ENCODE peak calls at places on chromosomes 16 and 17, in six cellular contexts. Z, B, T, S, A and G are unnamed samples. For H3K4me1, the result is how much of the 10 kb centered on the place peaks cover.

GRCh38 chr17:73151888-73152633 is 12.7 kb upstream of the SSTR2 start:
- DNase-seq in T (no peak), S (no peak), Z (no peak), A (no peak), B (no peak), G (no peak)

GRCh38 chr17:31495049-31495885 is 103.8 kb downstream of the RAB11FIP4 start:
- DNase-seq in Z (no peak), B (no peak), T (no peak), S (no peak), A (peak), G (no peak)

GRCh38 chr17:76383645-76384221 is 676 bp upstream of the SPHK1 start:
- DNase-seq in B (peak), S (peak), Z (peak), T (peak), A (peak), G (peak)

GRCh38 chr16:52553322-52553721 is 6.4 kb upstream of the TOX3 start:
- DNase-seq in B (no peak), A (no peak), T (no peak), Z (no peak), S (no peak), G (no peak)

GRCh38 chr17:68459030-68459376 is 1.7 kb upstream of the WIPI1 start:
- DNase-seq in S (no peak), A (no peak), T (no peak), B (no peak), Z (no peak), G (no peak)

GRCh38 chr16:25092489-25092888 is 19.1 kb upstream of the LCMT1 start:
- DNase-seq in A (no peak), S (no peak), Z (no peak), T (no peak), B (no peak), G (no peak)

GRCh38 chr17:71188811-71189492 is 931.9 kb upstream of the SOX9 start:
- DNase-seq in Z (no peak), S (no peak), B (no peak), T (no peak), A (no peak), G (no peak)

GRCh38 chr16:57544129-57544653 is 1.7 kb downstream of the ADGRG5 start:
- DNase-seq in A (no peak), T (no peak), B (no peak), Z (no peak), S (no peak), G (no peak)

GRCh38 chr16:19282101-19282500 is 3.4 kb upstream of the CLEC19A start:
- DNase-seq in T (no peak), Z (no peak), B (no peak), A (no peak), S (no peak), G (no peak)

GRCh38 chr16:55403464-55403863 is 75.5 kb upstream of the MMP2 start:
- DNase-seq in B (no peak), A (no peak), T (no peak), S (no peak), Z (no peak), G (no peak)

GRCh38 chr17:36667922-36668321 is 66.5 kb downstream of the MRM1 start:
- DNase-seq in B (no peak), S (no peak), Z (no peak), T (no peak), A (no peak), G (no peak)

GRCh38 chr17:32551186-32551955 is 64.6 kb downstream of the CDK5R1 start:
- DNase-seq in B (no peak), T (no peak), A (no peak), Z (no peak), S (no peak), G (no peak)

GRCh38 chr17:34580685-34581445 is 1.5 kb downstream of the TMEM132E start:
- DNase-seq in S (no peak), T (no peak), Z (no peak), A (no peak), B (no peak), G (no peak)

GRCh38 chr16:4384497-4384896 is 12.8 kb downstream of the VASN start:
- DNase-seq in B (no peak), T (no peak), A (no peak), Z (no peak), S (no peak), G (no peak)

GRCh38 chr17:67194134-67194533 is 50.9 kb downstream of the HELZ start:
- DNase-seq in Z (no peak), T (no peak), B (no peak), S (no peak), A (no peak), G (no peak)

GRCh38 chr17:59620518-59621259 is 994 bp downstream of the CLTC start:
- DNase-seq in Z (peak), T (peak), B (peak), A (peak), S (peak), G (peak)

GRCh38 chr16:1103649-1104005 is 7.6 kb upstream of the C1QTNF8 start:
- DNase-seq in Z (no peak), A (no peak), T (no peak), B (no peak), S (no peak), G (no peak)
- H3K4me3 ChIP-seq in Z (no peak), A (no peak), T (no peak), B (no peak), S (no peak), G (no peak)

DNA sequence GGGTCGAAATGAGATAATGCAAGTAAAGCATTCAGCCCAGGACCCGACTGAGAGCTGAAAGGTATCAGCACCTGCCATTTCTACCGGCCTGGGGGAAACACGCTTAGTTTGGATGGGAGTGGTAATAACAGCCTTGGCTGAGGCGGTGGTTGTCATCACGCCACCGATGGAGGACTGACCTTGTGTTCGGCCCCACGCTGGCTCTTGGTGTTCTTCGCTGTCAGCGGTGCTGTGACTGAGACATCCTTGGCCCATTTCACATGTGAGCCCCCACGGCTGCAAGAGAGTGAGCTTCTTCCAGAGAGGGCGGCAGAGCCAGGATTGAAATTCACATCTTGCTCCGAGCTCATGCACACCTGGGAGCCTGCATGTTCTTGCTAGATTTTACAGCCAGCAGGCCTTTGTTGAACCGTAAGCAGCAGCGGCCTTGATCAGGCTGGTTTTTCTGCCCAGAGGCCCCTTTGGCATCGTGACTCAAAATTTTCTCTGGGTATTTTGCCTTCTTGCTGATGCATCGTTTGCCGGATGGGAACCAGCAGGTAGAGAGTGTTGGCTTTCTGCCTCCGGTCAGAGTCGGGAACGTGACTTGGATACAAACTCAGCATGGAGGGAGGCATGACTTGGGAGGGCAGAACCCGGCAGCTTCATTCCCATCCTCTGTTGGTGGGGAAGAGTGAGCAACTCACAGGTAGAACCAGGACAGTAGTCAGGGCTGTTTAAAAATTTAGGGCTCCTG is 341.5 kb downstream of the SNX29 start:
- DNase-seq in Z (no peak), A (no peak), S (no peak), T (no peak), B (no peak), G (peak)
- H3K4me1 ChIP-seq in Z (under half), A (under half), S (under half), T (under half), B (under half), G (under half)

DNA sequence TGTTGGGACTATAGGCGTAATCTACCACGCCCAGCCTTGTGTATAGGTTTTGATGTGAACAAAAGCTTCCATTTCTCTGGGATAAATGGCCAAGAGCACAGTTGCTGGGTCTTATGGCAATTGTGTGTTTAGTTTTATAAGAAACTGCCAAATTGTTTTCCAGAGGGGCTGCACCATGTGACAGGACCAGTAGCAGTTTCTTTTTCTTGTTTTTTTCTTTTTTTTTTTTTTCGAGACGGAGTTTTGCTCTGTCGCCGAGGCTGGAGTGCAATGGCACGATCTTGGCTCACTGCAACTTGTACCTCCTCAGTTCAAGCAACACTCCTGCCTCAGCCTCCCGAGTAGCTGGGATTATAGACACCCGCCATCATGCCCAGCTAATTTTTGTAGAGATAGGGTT is 34.3 kb upstream of the CBX4 start:
- DNase-seq in B (no peak), Z (no peak), A (no peak), S (no peak), T (no peak), G (no peak)
- H3K27ac ChIP-seq in B (no peak), Z (no peak), A (no peak), S (no peak), T (no peak), G (no peak)

GRCh38 chr16:31009894-31010293 is 544 bp downstream of the STX1B start:
- DNase-seq in Z (no peak), B (no peak), S (no peak), T (no peak), A (no peak), G (no peak)
- H3K4me3 ChIP-seq in Z (no peak), B (no peak), S (no peak), T (no peak), A (no peak), G (no peak)

DNA sequence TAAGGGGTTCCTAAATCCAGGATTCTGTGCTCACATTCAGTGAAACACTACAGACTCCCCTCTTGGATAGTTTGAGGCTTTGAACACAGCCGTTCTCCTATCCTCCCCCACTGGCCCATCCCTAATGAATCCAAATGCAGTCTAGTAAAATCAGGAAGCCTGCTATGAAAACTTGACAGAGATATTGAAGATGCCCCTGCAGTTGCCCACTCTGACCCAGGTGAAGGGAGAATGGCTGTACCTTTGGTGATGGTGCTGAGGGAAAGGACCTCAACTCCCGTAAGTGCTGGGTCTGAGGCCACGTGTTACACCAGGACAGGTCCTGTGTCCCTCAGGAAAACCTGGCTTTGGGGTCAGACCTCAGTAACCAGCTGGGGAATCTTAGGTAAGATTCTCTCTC is 54.4 kb downstream of the SF3B3 start:
- DNase-seq in B (no peak), S (no peak), T (no peak), A (no peak), Z (no peak), G (no peak)
- H3K4me1 ChIP-seq in B (under half), S (under half), T (under half), A (under half), Z (under half), G (under half)

DNA sequence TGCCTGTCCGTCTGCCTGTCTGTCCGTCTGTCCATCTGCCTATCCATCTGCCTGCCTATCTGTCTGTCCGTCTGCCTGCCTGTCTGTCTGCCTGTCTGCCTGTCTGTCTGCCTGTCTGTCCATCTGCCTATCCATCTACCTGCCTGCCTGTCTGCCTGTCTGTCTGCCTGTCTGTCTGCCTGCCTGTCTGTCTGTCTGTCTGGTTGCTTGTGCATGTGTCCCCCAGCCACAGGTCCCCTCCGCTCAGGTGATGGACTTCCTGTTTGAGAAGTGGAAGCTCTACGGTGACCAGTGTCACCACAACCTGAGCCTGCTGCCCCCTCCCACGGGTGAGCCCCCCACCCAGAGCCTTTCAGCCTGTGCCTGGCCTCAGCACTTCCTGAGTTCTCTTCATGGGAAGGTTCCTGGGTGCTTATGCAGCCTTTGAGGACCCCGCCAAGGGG is 5.6 kb downstream of the GCGR start:
- DNase-seq in S (no peak), Z (no peak), B (no peak), A (no peak), T (no peak), G (no peak)
- H3K27ac ChIP-seq in S (no peak), Z (no peak), B (no peak), A (no peak), T (no peak), G (no peak)

GRCh38 chr16:85429776-85430522 is 183.2 kb upstream of the GSE1 start:
- DNase-seq in B (no peak), Z (no peak), A (peak), S (no peak), T (no peak), G (no peak)
- H3K4me3 ChIP-seq in B (no peak), Z (no peak), A (no peak), S (no peak), T (no peak), G (no peak)

GRCh38 chr17:63492940-63493339 is 16.1 kb downstream of the ACE start:
- DNase-seq in A (no peak), S (no peak), T (no peak), Z (no peak), B (no peak), G (no peak)
- H3K4me1 ChIP-seq in A (under half), S (under half), T (under half), Z (under half), B (under half), G (under half)

GRCh38 chr16:48537275-48537674 is 72.7 kb downstream of the N4BP1 start:
- DNase-seq in T (no peak), A (no peak), Z (no peak), B (no peak), S (no peak), G (no peak)
- H3K27ac ChIP-seq in T (peak), A (peak), Z (peak), B (no peak), S (peak), G (peak)

DNA sequence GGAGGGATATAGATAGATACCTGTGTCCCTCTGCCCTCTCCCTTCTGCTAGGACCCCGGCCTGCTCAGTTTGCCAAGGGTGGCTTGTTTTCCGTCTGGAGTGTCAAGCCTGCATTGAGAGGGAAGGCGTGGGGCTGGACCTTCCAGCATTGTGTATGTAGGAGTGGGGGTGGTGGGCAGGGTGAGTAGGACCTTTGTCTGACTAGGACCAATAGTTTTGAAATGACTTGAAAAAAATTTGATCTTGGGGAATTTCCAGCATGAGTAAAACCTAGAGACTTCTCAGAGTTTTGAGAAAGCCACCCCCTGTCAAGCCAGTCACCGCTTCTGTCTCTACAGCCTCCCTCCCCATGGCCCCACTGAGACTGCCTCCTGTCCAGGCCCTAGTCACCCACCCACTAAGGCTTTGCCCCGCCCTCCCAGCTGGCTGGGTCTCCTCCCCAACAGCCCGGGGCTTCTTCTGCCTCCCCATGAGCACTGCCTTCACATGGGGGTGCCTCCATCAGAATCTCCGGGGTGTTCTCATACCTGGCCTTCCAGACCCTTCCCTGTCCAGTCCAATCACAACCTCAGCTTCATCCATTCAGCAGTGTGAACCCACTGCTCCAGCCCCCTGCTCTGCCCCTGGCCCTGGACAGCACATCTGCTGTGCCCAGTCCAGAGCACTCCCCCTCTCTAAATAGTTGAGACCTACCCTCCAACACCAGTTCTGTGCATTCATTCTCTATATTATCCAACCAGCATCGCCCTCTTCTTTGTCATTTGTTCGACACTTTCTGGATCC is 207.0 kb downstream of the MSI2 start:
- DNase-seq in Z (no peak), S (no peak), B (no peak), A (no peak), T (no peak), G (no peak)
- H3K4me3 ChIP-seq in Z (no peak), S (no peak), B (no peak), A (no peak), T (no peak), G (no peak)